ENCODE peak calls at places on chromosomes 6 and 20, in four cellular contexts. G is IMR-90, Y is mesendoderm, K is H1. B is an unnamed sample.
A peak's percentile ranks its signal among the peaks of the same experiment; 100 is the strongest.

GRCh38 chr6:11043961-11044711 is at the start of gene ELOVL2:
- DNase-seq in Y (peak; percentile 53), G (peak; percentile 61), K (no peak), B (peak; percentile 59)

GRCh38 chr6:136987526-136987925 is 57.2 kb downstream of the IL20RA start:
- DNase-seq in K (no peak), Y (no peak), G (no peak), B (no peak)

GRCh38 chr6:13302751-13303667 is 25.3 kb downstream of the TBC1D7 start:
- DNase-seq in Y (peak; percentile 40), G (peak; percentile 98), K (no peak), B (no peak)

GRCh38 chr6:128363424-128363823 is 157.0 kb downstream of the PTPRK start:
- DNase-seq in Y (no peak), K (no peak), G (peak; percentile 56), B (no peak)

GRCh38 chr6:30447237-30447636 is 42.1 kb upstream of the HLA-E start:
- DNase-seq in Y (peak; percentile 90), K (peak; percentile 73), G (peak; percentile 8), B (peak; percentile 83)

GRCh38 chr6:146770965-146771735 is 172.4 kb downstream of the ADGB start:
- DNase-seq in Y (no peak), G (no peak), K (no peak), B (no peak)

GRCh38 chr6:110173506-110174132 is 5.9 kb downstream of the WASF1 start:
- DNase-seq in G (peak; percentile 1), K (no peak), Y (peak; percentile 48), B (no peak)

GRCh38 chr20:31605902-31606677 is 1.0 kb downstream of the ID1 start:
- DNase-seq in G (no peak), Y (peak; percentile 33), K (no peak), B (peak; percentile 50)

GRCh38 chr20:50911716-50912115 is 19.5 kb downstream of the ADNP start:
- DNase-seq in Y (no peak), K (no peak), G (peak; percentile 35), B (no peak)

GRCh38 chr20:21918398-21918797 is 212.9 kb downstream of the PAX1 start:
- DNase-seq in Y (no peak), K (no peak), G (no peak), B (no peak)

GRCh38 chr6:156956286-156956685 is 179.1 kb downstream of the ARID1B start:
- DNase-seq in Y (no peak), K (no peak), G (no peak), B (no peak)

GRCh38 chr6:157981395-157982296 is at the start of gene SYNJ2:
- DNase-seq in K (peak; percentile 57), Y (peak; percentile 91), G (peak; percentile 83), B (peak; percentile 80)

GRCh38 chr20:34401741-34402455 is 38.8 kb downstream of the ITCH start:
- DNase-seq in G (no peak), K (no peak), Y (no peak), B (no peak)

GRCh38 chr20:18032977-18033892 is 24.5 kb downstream of the OVOL2 start:
- DNase-seq in Y (peak; percentile 97), K (no peak), G (peak; percentile 4), B (no peak)

GRCh38 chr6:31172973-31173384 is 2.5 kb upstream of the POU5F1 start:
- DNase-seq in K (peak; percentile 90), G (no peak), Y (peak; percentile 93), B (peak; percentile 96)

GRCh38 chr20:64255361-64256281 is at the start of gene PCMTD2:
- DNase-seq in Y (peak; percentile 91), G (peak; percentile 68), K (peak; percentile 46), B (peak; percentile 86)

GRCh38 chr6:76342611-76343160 is 270.2 kb upstream of the IMPG1 start:
- DNase-seq in G (no peak), Y (no peak), K (no peak), B (no peak)

GRCh38 chr20:53003420-53003819 is 31.3 kb downstream of the TSHZ2 start:
- DNase-seq in Y (no peak), G (no peak), K (no peak), B (no peak)

GRCh38 chr6:165817148-165817547 is 154.1 kb upstream of the PDE10A start:
- DNase-seq in G (no peak), K (no peak), Y (peak; percentile 23), B (no peak)

GRCh38 chr6:132623446-132623845 is 629 bp downstream of the TAAR2 start:
- DNase-seq in Y (no peak), G (no peak), K (no peak), B (no peak)

DNA sequence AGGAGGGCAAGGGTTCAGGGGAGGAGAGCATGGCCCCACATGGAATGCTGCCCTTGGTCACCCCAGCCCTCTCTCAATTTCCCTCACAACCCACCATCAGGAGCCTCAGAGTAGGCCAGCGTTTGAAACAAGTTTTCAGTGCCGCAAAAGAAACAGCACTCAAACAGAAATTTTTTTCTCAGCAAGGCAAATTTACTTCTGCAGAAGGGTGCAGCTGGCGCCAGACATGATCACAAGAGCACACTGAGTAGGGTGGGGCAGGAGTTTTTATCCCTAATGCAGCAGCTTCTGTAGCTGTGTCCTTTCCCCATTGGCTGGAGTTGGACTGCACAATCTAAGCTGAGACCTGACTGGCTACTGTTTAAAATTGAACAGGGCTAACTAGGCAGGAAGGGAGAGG is 287.8 kb upstream of the CDYL start:
- DNase-seq in G (no peak), Y (no peak), K (no peak), B (no peak)
- H4K5ac ChIP-seq in G (no peak overlapping the region), Y (no peak overlapping the region), K (no peak overlapping the region), B (no peak overlapping the region)

GRCh38 chr6:149544646-149545257 is 1.1 kb downstream of the PPIL4 start:
- DNase-seq in K (no peak), Y (no peak), G (no peak), B (no peak)
- H3K4ac ChIP-seq in K (no peak overlapping the region), Y (no peak overlapping the region), G (peak overlapping the region; percentile 28), B (no peak overlapping the region)

GRCh38 chr20:32829291-32830005 is 9.7 kb downstream of the MAPRE1 start:
- DNase-seq in K (no peak), Y (no peak), G (peak; percentile 24), B (no peak)
- H4K5ac ChIP-seq in K (no peak overlapping the region), Y (no peak overlapping the region), G (no peak overlapping the region), B (no peak overlapping the region)

GRCh38 chr6:56923565-56923964 is 31.3 kb upstream of the BEND6 start:
- DNase-seq in G (no peak), Y (no peak), K (no peak), B (no peak)
- H3K4ac ChIP-seq in G (no peak overlapping the region), Y (no peak overlapping the region), K (no peak overlapping the region), B (no peak overlapping the region)

DNA sequence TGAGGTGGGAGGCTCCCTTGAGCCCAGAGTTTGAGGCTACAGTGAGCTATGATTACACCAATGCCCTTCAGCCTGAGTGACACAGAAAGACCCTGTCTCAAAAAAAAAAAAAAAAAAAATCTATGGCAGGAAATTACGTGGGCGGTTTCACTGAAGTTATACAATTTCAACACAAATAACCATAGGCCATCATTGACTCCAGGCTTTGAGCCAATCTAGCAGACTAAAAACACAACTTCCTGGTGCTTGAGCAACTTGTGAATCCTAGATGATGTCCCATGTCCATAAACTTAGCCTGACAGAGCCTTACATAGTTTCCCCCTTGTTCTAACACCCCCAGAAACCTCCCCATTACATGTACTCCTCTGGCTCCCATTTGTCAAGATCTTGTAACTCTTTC is 131.8 kb downstream of the QRSL1 start:
- DNase-seq in G (no peak), K (no peak), Y (no peak), B (no peak)
- H4K5ac ChIP-seq in G (no peak overlapping the region), K (no peak overlapping the region), Y (no peak overlapping the region), B (no peak overlapping the region)

GRCh38 chr20:63205896-63206295 is 10.0 kb downstream of the YTHDF1 start:
- DNase-seq in G (no peak), Y (no peak), K (no peak), B (no peak)
- H3K4ac ChIP-seq in G (no peak overlapping the region), Y (no peak overlapping the region), K (no peak overlapping the region), B (no peak overlapping the region)

GRCh38 chr6:7406743-7407142 is 17.1 kb downstream of the RIOK1 start:
- DNase-seq in G (peak; percentile 56), Y (no peak), K (no peak), B (no peak)

GRCh38 chr6:7404546-7404945 is 14.9 kb downstream of the RIOK1 start:
- DNase-seq in Y (no peak), K (no peak), G (no peak), B (no peak)

GRCh38 chr6:7401103-7401502 is 11.5 kb downstream of the RIOK1 start:
- DNase-seq in K (no peak), G (peak; percentile 25), Y (no peak), B (no peak)

GRCh38 chr6:7402746-7403145 is 13.1 kb downstream of the RIOK1 start:
- DNase-seq in G (no peak), Y (no peak), K (no peak), B (no peak)
- H4K5ac ChIP-seq in G (no peak overlapping the region), Y (no peak overlapping the region), K (no peak overlapping the region), B (no peak overlapping the region)

DNA sequence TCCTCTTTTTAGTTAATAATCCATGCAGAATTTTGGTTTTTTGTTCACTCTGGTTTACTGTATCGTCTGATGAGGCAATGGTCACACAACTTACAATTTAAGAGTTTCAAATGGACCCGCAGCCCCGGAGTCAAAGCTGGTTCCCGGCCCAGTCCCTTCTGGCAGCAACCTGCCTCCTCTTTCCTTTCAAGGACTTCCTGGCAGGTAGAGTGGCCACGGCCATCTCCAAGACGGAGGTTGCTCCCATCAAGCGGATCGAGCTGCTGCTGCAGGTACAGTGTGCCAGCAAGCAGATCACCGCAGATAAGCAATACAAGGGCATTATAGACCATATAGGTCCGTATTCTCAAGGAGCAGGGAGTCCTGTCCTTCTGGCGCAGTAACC is 218.2 kb downstream of the GJA1 start:
- DNase-seq in G (no peak), Y (no peak), K (no peak), B (no peak)
- H3K4ac ChIP-seq in G (peak overlapping the region; percentile 66), Y (no peak overlapping the region), K (no peak overlapping the region), B (no peak overlapping the region)

DNA sequence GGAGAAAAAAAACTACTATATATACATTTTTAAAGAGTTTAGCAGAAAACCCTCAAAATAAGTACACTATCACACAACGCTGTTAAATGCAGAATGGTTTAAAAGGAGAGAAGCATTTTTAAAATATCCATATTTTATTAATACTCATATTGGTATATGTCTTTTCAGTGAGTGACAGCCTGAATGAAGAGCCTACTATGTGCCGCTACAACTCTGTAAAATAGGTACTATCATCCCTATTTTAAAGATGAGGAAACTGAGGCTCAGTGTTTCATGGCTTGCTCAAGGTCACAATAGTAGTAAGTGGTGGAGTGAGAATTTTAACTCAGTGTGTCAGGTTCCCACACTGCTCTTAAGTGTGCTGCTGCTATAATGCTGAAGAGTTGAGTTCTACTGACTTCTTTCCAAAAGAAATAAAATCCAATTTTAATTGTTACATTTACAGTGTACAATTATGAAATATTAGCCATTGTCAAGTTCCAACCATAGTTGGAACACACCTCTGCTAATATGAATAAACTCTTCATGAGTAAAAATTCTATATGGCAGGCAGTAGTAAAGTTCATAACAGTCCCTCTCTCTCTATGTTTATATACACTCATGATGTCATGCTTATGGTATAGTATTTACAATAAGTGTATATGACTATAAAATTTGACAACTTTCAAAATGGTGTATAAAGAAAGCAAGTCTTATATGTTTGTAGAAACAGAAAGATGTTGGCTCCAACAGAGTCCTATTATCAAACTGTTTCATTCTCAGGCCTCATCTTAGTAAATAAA is 3.1 kb downstream of the FAM184A start:
- DNase-seq in K (no peak), Y (no peak), G (no peak), B (no peak)
- H4K5ac ChIP-seq in K (no peak overlapping the region), Y (no peak overlapping the region), G (no peak overlapping the region), B (no peak overlapping the region)

B was measured in H9.